ENCODE peak calls at places on chromosomes 4 and X, in six cellular contexts. E is adrenal gland, W is suprapubic skin, K is psoas muscle, G is mesenchymal stem cell, Y is ovary. J is an unnamed sample.

GRCh38 chr4:186829740-186830449 is 106.2 kb upstream of the FAT1 start:
- DNase-seq in K (no peak), Y (no peak), W (no peak), E (no peak), G (peak; percentile 92), J (peak; percentile 97)

GRCh38 chrX:44961817-44962607 is 89.0 kb downstream of the KDM6A start:
- DNase-seq in G (no peak), K (no peak), Y (no peak), E (no peak), W (no peak), J (no peak)

GRCh38 chrX:51893931-51894696 is 691 bp downstream of the MAGED1 start:
- DNase-seq in Y (peak; percentile 60), G (peak; percentile 28), E (peak; percentile 34), W (no peak), K (no peak), J (no peak)

GRCh38 chr4:136277741-136278140 is 1254.6 kb downstream of the PCDH18 start:
- DNase-seq in E (no peak), K (no peak), Y (no peak), W (no peak), G (no peak), J (peak; percentile 46)

GRCh38 chr4:107470173-107470572 is 249.9 kb downstream of the PAPSS1 start:
- DNase-seq in K (no peak), W (no peak), Y (no peak), E (no peak), G (no peak), J (no peak)

GRCh38 chrX:25873196-25873595 is 264.9 kb upstream of the MAGEB18 start:
- DNase-seq in W (no peak), K (no peak), E (no peak), G (no peak), Y (no peak), J (peak; percentile 2)

GRCh38 chr4:17781831-17782287 is 438 bp upstream of the FAM184B start:
- DNase-seq in E (no peak), K (no peak), G (no peak), Y (no peak), W (no peak), J (no peak)

GRCh38 chr4:186158021-186158859 is 33.1 kb upstream of the CYP4V2 start:
- DNase-seq in Y (no peak), G (no peak), K (no peak), E (no peak), W (no peak), J (no peak)

GRCh38 chr4:122798101-122798500 is 28.5 kb upstream of the FGF2 start:
- DNase-seq in E (peak; percentile 14), W (no peak), G (peak; percentile 92), Y (peak; percentile 33), K (peak; percentile 23), J (peak; percentile 89)

GRCh38 chr4:54386270-54386669 is 157.2 kb downstream of the PDGFRA start:
- DNase-seq in W (no peak), K (no peak), Y (no peak), E (no peak), G (no peak), J (no peak)

GRCh38 chr4:166481014-166481507 is 608.0 kb downstream of the TLL1 start:
- DNase-seq in K (no peak), E (no peak), Y (no peak), G (no peak), W (no peak), J (no peak)

GRCh38 chr4:100430441-100430840 is 87.4 kb downstream of the EMCN start:
- DNase-seq in W (no peak), G (no peak), E (no peak), K (no peak), Y (no peak), J (no peak)

GRCh38 chrX:54640721-54641120 is 110.7 kb downstream of the GNL3L start:
- DNase-seq in G (peak; percentile 38), W (no peak), Y (no peak), E (no peak), K (peak; percentile 50), J (no peak)

GRCh38 chr4:118360101-118360500 is 7.3 kb upstream of the PRSS12 start:
- DNase-seq in K (no peak), W (no peak), Y (no peak), E (no peak), G (no peak), J (no peak)

GRCh38 chr4:6892190-6892908 is 17.3 kb upstream of the TBC1D14 start:
- DNase-seq in E (peak; percentile 60), K (peak; percentile 58), G (peak; percentile 93), W (no peak), Y (no peak), J (peak; percentile 63)

GRCh38 chr4:134777626-134778025 is 576.0 kb upstream of the PABPC4L start:
- DNase-seq in E (no peak), Y (no peak), K (no peak), W (no peak), G (no peak), J (no peak)

GRCh38 chrX:44908198-44908597 is 35.2 kb downstream of the KDM6A start:
- DNase-seq in K (no peak), E (no peak), Y (no peak), W (no peak), G (no peak), J (peak; percentile 43)

GRCh38 chr4:120319230-120319761 is 252.6 kb upstream of the MAD2L1 start:
- DNase-seq in G (peak; percentile 43), Y (no peak), W (no peak), E (no peak), K (no peak), J (no peak)

GRCh38 chr4:2886622-2887021 is 43.0 kb downstream of the ADD1 start:
- DNase-seq in W (no peak), K (no peak), G (no peak), Y (no peak), E (no peak), J (no peak)

GRCh38 chrX:107826286-107827136 is 845 bp downstream of the MID2 start:
- DNase-seq in K (peak; percentile 47), W (no peak), G (peak; percentile 77), E (peak; percentile 31), Y (peak; percentile 39), J (peak; percentile 41)

GRCh38 chr4:96016615-96017299 is 176.9 kb downstream of the PDHA2 start:
- DNase-seq in E (no peak), K (no peak), W (no peak), G (peak; percentile 54), Y (no peak), J (peak; percentile 52)
- H3K4me1 ChIP-seq in E (no peaks in the 10 kb centered on the region), K (no peaks in the 10 kb centered on the region), W (no peaks in the 10 kb centered on the region), G (no peaks in the 10 kb centered on the region), Y (no peaks in the 10 kb centered on the region), J (no peaks in the 10 kb centered on the region)

DNA sequence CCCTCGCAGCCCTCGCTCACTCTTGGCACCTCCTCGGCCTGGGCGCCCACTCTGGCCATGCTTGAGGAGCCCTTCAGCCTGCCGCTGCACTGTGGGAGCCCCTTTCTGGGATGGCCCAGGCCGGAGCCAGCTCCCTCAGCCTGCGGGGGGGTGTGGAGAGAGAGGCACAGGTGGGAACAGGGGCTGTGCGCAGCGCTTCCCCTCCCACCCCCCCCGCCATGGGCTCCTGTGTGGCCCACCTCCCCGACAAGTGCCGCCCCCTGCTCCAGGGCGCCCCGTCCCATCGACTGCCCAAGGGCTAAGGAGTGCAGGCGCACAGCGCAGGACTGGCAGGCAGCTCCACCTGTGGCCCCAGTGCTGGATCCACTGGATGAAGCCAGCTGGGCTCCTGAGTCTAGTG is 220.2 kb downstream of the STPG2 start:
- DNase-seq in E (no peak), K (no peak), G (no peak), Y (no peak), W (no peak), J (no peak)
- H3K27me3 ChIP-seq in E (no peaks in the 10 kb centered on the region), K (no peaks in the 10 kb centered on the region), G (no peaks in the 10 kb centered on the region), Y (no peaks in the 10 kb centered on the region), W (no peaks in the 10 kb centered on the region), J (no peaks in the 10 kb centered on the region)

GRCh38 chrX:117871796-117872195 is 244.8 kb downstream of the KLHL13 start:
- DNase-seq in Y (no peak), E (no peak), K (no peak), G (no peak), W (no peak), J (no peak)
- H3K4me1 ChIP-seq in Y (no peaks in the 10 kb centered on the region), E (no peaks in the 10 kb centered on the region), K (no peaks in the 10 kb centered on the region), G (no peaks in the 10 kb centered on the region), W (no peaks in the 10 kb centered on the region), J (no peaks in the 10 kb centered on the region)

GRCh38 chrX:131073607-131074006 is 15.5 kb downstream of the ARHGAP36 start:
- DNase-seq in Y (no peak), E (no peak), W (no peak), G (no peak), K (no peak), J (no peak)
- H3K27me3 ChIP-seq in Y (no peaks in the 10 kb centered on the region), E (peaks cover 21% of the 10 kb centered on the region), W (peaks cover 34% of the 10 kb centered on the region), G (peaks cover 57% of the 10 kb centered on the region), K (no peaks in the 10 kb centered on the region), J (peaks cover 6% of the 10 kb centered on the region)

GRCh38 chrX:38811515-38812239 is 10.4 kb downstream of the MID1IP1 start:
- DNase-seq in E (no peak), G (peak; percentile 11), W (no peak), K (no peak), Y (no peak), J (peak; percentile 36)
- H3K4me1 ChIP-seq in E (peaks cover 4% of the 10 kb centered on the region), G (no peaks in the 10 kb centered on the region), W (peaks cover 3% of the 10 kb centered on the region), K (no peaks in the 10 kb centered on the region), Y (peaks cover 2% of the 10 kb centered on the region), J (no peaks in the 10 kb centered on the region)

GRCh38 chrX:17372052-17372451 is 2.9 kb upstream of the NHS start:
- DNase-seq in K (no peak), E (no peak), W (no peak), Y (no peak), G (no peak), J (no peak)

GRCh38 chrX:17374619-17375360 is at the start of gene NHS:
- DNase-seq in E (peak; percentile 69), G (peak; percentile 13), Y (peak; percentile 77), K (peak; percentile 72), W (no peak), J (peak; percentile 59)

GRCh38 chrX:17375631-17376380 is 806 bp downstream of the NHS start:
- DNase-seq in Y (peak; percentile 33), W (no peak), K (peak; percentile 34), E (peak; percentile 29), G (peak; percentile 0), J (no peak)

GRCh38 chrX:17375361-17375630 is 296 bp downstream of the NHS start:
- DNase-seq in E (no peak), W (no peak), K (no peak), Y (no peak), G (no peak), J (no peak)

DNA sequence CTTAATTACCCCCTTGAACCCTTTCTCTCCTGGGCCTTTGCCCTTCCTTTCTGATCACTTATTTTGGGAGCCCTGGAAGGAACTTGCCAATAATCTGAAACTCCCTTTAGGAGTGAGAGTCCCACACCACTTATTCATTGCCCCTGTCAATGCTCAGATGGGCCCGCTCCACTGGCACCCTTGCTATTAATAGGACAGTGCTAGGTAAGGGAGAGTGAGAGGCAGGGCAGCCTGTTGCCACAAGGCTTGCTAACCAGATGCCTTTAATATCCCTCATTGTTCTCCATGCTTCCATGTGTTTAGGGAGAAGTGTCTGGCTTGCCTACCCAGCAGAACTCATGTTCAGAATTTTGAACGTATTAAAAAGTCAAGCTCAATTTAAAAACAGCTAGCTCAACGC is 1.7 kb upstream of the NHS start:
- DNase-seq in G (no peak), K (no peak), Y (no peak), W (no peak), E (no peak), J (no peak)
- H3K27me3 ChIP-seq in G (no peaks in the 10 kb centered on the region), K (no peaks in the 10 kb centered on the region), Y (no peaks in the 10 kb centered on the region), W (no peaks in the 10 kb centered on the region), E (peaks cover 3% of the 10 kb centered on the region), J (no peaks in the 10 kb centered on the region)

GRCh38 chrX:7570432-7571009 is 272.4 kb upstream of the VCX start:
- DNase-seq in W (no peak), G (no peak), E (no peak), K (no peak), Y (no peak), J (no peak)
- H3K4me1 ChIP-seq in W (no peaks in the 10 kb centered on the region), G (no peaks in the 10 kb centered on the region), E (no peaks in the 10 kb centered on the region), K (no peaks in the 10 kb centered on the region), Y (no peaks in the 10 kb centered on the region), J (no peaks in the 10 kb centered on the region)

J was measured in astrocyte.